ENCODE peak calls at places on chromosomes 2 and 18, in eight cellular contexts. H is PC-3, B is GM23248, T is hepatocyte, C is OCI-LY7, S is neural progenitor cell, F is GM23338, E is HCT116. Q is an unnamed sample. For H3K4me1, the result is how much of the 10 kb centered on the place peaks cover.

GRCh38 chr2:104332733-104333132 is 521.2 kb upstream of the POU3F3 start:
- DNase-seq in H (no peak), B (peak), T (peak), C (no peak), S (no peak), F (peak), E (no peak), Q (no peak)

GRCh38 chr2:242022550-242023290 is 153.2 kb downstream of the RTP5 start:
- DNase-seq in H (no peak), B (no peak), T (no peak), C (peak), S (no peak), F (no peak), E (no peak), Q (no peak)

GRCh38 chr2:120887844-120888243 is 152.2 kb downstream of the GLI2 start:
- DNase-seq in H (no peak), B (no peak), T (no peak), C (no peak), S (no peak), F (no peak), E (no peak), Q (no peak)

GRCh38 chr2:52000156-52000855 is 968.4 kb upstream of the NRXN1 start:
- DNase-seq in H (peak), B (peak), T (no peak), C (no peak), S (no peak), F (no peak), E (no peak), Q (no peak)

GRCh38 chr2:128469203-128469602 is 150.5 kb upstream of the HS6ST1 start:
- DNase-seq in H (peak), B (no peak), T (no peak), C (peak), S (no peak), F (no peak), E (peak), Q (no peak)

GRCh38 chr2:206084468-206084869 is 1.5 kb downstream of the INO80D start:
- DNase-seq in H (peak), B (peak), T (peak), C (peak), S (peak), F (peak), E (peak), Q (peak)

GRCh38 chr2:200181732-200182131 is 124.8 kb upstream of the SPATS2L start:
- DNase-seq in H (no peak), B (no peak), T (no peak), C (no peak), S (no peak), F (no peak), E (no peak), Q (no peak)

GRCh38 chr2:177314194-177314593 is 49.7 kb upstream of the NFE2L2 start:
- DNase-seq in H (peak), B (peak), T (no peak), C (no peak), S (no peak), F (no peak), E (no peak), Q (no peak)

GRCh38 chr2:106165064-106165463 is 29.0 kb downstream of the UXS1 start:
- DNase-seq in H (no peak), B (no peak), T (no peak), C (no peak), S (peak), F (peak), E (no peak), Q (no peak)

GRCh38 chr2:218895758-218896500 is 15.3 kb downstream of the WNT10A start:
- DNase-seq in H (peak), B (no peak), T (no peak), C (no peak), S (no peak), F (peak), E (no peak), Q (no peak)

GRCh38 chr2:226579519-226579918 is 220.1 kb downstream of the IRS1 start:
- DNase-seq in H (peak), B (no peak), T (no peak), C (no peak), S (no peak), F (no peak), E (no peak), Q (no peak)

GRCh38 chr18:2154278-2154677 is 417.0 kb downstream of the METTL4 start:
- DNase-seq in H (no peak), B (no peak), T (no peak), C (no peak), S (no peak), F (no peak), E (no peak), Q (no peak)

GRCh38 chr2:111965062-111965461 is 66.7 kb downstream of the MERTK start:
- DNase-seq in H (no peak), B (no peak), T (no peak), C (no peak), S (no peak), F (no peak), E (no peak), Q (no peak)

GRCh38 chr18:49016648-49017539 is 66.1 kb upstream of the SMAD7 start:
- DNase-seq in H (peak), B (peak), T (peak), C (no peak), S (peak), F (peak), E (peak), Q (no peak)

GRCh38 chr2:20349457-20350034 is 1.1 kb downstream of the PUM2 start:
- DNase-seq in H (peak), B (peak), T (no peak), C (peak), S (no peak), F (no peak), E (no peak), Q (peak)

GRCh38 chr2:223488814-223489213 is 113.3 kb downstream of the SCG2 start:
- DNase-seq in H (no peak), B (peak), T (peak), C (no peak), S (no peak), F (no peak), E (no peak), Q (no peak)

GRCh38 chr2:202377308-202377736 is 1.2 kb downstream of the BMPR2 start:
- DNase-seq in H (peak), B (peak), T (peak), C (peak), S (peak), F (peak), E (no peak), Q (no peak)

GRCh38 chr2:235026137-235026536 is 74.3 kb downstream of the SH3BP4 start:
- DNase-seq in H (peak), B (peak), T (peak), C (no peak), S (no peak), F (no peak), E (peak), Q (no peak)

GRCh38 chr18:4869101-4869500 is 328.0 kb downstream of the AKAIN1 start:
- DNase-seq in H (no peak), B (no peak), T (no peak), C (no peak), S (no peak), F (peak), E (no peak), Q (no peak)

GRCh38 chr2:97749611-97750010 is 36.2 kb downstream of the ZAP70 start:
- DNase-seq in H (no peak), B (no peak), T (no peak), C (no peak), S (no peak), F (peak), E (no peak), Q (no peak)

GRCh38 chr18:76496200-76496890 is 1.3 kb upstream of the ZNF516 start:
- DNase-seq in H (no peak), B (peak), T (peak), C (peak), S (peak), F (peak), E (no peak), Q (no peak)

GRCh38 chr18:57807336-57808117 is 4.4 kb upstream of the ATP8B1 start:
- DNase-seq in H (peak), B (peak), T (no peak), C (no peak), S (no peak), F (no peak), E (no peak), Q (no peak)

GRCh38 chr2:98781822-98782221 is 50.9 kb upstream of the MGAT4A start:
- DNase-seq in H (no peak), B (no peak), T (no peak), C (no peak), S (no peak), F (no peak), E (no peak), Q (no peak)

GRCh38 chr2:222835142-222835822 is 25.6 kb upstream of the ACSL3 start:
- DNase-seq in H (peak), B (peak), T (peak), C (no peak), S (no peak), F (no peak), E (no peak), Q (no peak)

GRCh38 chr2:220394433-220394832 is 767.0 kb downstream of the SLC4A3 start:
- DNase-seq in H (peak), B (peak), T (peak), C (no peak), S (no peak), F (no peak), E (no peak), Q (no peak)

GRCh38 chr2:1022178-1022577 is 71.5 kb downstream of the SNTG2 start:
- DNase-seq in H (no peak), B (no peak), T (no peak), C (no peak), S (peak), F (peak), E (no peak), Q (no peak)

GRCh38 chr2:211434773-211435172 is 878.4 kb downstream of the CPS1 start:
- DNase-seq in H (no peak), B (peak), T (no peak), C (no peak), S (no peak), F (no peak), E (no peak), Q (no peak)

GRCh38 chr2:112821142-112821541 is 15.4 kb downstream of the IL1B start:
- DNase-seq in H (no peak), B (no peak), T (no peak), C (no peak), S (no peak), F (no peak), E (no peak), Q (no peak)

GRCh38 chr18:79933765-79934164 is 17.7 kb downstream of the SLC66A2 start:
- DNase-seq in H (peak), B (no peak), T (peak), C (no peak), S (peak), F (peak), E (no peak), Q (no peak)

GRCh38 chr2:41540268-41540963 is 507.4 kb upstream of the PKDCC start:
- DNase-seq in H (no peak), B (no peak), T (no peak), C (no peak), S (no peak), F (no peak), E (no peak), Q (no peak)

GRCh38 chr2:190320696-190321095 is 1.1 kb upstream of the HIBCH start:
- DNase-seq in H (no peak), B (no peak), T (no peak), C (no peak), S (no peak), F (no peak), E (no peak), Q (no peak)

GRCh38 chr2:190319557-190320498 is at the start of gene HIBCH:
- DNase-seq in H (peak), B (peak), T (peak), C (peak), S (peak), F (peak), E (peak), Q (peak)

GRCh38 chr2:190315273-190315672 is 4.4 kb downstream of the HIBCH start:
- DNase-seq in H (no peak), B (no peak), T (no peak), C (no peak), S (no peak), F (no peak), E (no peak), Q (no peak)

GRCh38 chr2:190318931-190319556 is 582 bp downstream of the HIBCH start:
- DNase-seq in H (no peak), B (peak), T (no peak), C (peak), S (peak), F (peak), E (no peak), Q (peak)

DNA sequence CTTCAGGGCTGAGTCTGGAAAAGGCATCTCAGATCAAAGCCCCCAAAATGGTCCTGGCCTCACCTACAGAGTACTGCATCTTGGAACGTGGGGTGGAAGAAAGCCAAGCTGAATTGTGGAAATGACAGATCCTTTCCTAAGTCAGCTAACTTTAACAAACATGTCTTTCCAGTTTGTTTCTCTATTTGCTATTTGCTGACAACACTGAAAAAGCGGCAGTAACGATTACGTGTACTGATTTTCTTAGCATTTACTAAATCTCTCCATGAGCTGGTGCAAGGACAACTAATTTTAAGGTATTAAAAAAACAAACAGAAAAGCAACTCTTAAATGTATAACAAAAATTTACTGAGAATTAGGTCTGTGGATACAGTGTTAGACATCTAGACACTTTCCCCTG is 1.1 kb downstream of the HIBCH start:
- DNase-seq in H (peak), B (peak), T (no peak), C (no peak), S (no peak), F (no peak), E (no peak), Q (no peak)
- H3K4me2 ChIP-seq in H (peak), B (peak), T (peak), C (peak), S (peak), F (peak), E (peak), Q (peak)

DNA sequence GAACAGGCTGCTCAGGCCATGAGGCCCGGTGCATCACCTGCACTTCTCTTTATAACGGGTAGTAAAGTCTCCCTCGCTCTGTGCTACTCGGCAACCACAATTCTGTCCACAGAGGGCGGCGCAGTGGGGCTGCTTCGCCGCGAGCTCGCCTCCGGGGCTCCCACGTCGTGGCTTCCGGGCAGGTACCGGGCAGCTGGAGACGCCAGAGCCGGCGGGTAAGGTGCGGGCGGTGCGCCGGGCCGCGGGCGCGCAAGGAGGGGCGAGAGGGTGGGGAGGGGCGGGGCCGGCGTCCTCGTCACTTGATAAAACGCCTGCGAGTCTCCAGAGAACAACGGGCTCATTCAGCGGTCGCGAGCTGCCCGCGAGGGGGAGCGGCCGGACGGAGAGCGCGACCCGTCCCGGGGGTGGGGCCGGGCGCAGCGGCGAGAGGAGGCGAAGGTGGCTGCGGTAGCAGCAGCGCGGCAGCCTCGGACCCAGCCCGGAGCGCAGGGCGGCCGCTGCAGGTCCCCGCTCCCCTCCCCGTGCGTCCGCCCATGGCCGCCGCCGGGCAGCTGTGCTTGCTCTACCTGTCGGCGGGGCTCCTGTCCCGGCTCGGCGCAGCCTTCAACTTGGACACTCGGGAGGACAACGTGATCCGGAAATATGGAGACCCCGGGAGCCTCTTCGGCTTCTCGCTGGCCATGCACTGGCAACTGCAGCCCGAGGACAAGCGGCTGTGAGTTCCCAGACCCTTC is at the start of gene ITGA6:
- DNase-seq in H (peak), B (peak), T (peak), C (no peak), S (peak), F (peak), E (peak), Q (peak)
- H3K4me1 ChIP-seq in H (under half), B (under half), T (under half), C (under half), S (under half), F (half or more), E (under half), Q (under half)

DNA sequence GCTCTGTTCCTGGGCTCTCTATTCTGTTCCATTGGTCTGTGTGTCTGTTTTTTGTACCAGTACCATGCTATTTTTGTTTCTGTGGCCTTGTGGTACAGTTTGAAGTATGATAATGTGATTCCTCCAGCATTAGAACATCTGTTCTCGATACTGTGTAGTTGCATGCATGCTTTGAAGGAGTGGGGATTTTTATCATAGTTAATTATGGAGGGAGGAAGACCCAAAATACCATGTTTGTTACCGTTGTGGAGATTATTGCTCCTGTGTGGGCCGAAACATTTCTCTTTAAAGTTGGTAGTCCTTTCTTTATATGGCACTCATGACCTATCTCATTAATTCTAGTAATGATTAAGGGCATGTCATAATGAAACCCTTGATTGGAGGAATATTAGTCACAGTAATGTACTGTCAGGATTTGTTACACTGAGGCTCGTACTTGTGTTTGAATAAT is 87.6 kb downstream of the TTC27 start:
- DNase-seq in H (no peak), B (no peak), T (no peak), C (no peak), S (no peak), F (no peak), E (no peak), Q (no peak)
- TF ChIP-seq EZH2phosphoT487 in H (no peak), B (no peak), T (no peak), C (no peak), S (no peak), F (no peak), E (no peak), Q (no peak)

GRCh38 chr2:224757934-224758548 is 41.9 kb upstream of the CCDC195 start:
- DNase-seq in H (no peak), B (no peak), T (no peak), C (peak), S (no peak), F (no peak), E (no peak), Q (no peak)

GRCh38 chr2:224749136-224749535 is 33.0 kb upstream of the CCDC195 start:
- DNase-seq in H (peak), B (peak), T (no peak), C (no peak), S (peak), F (peak), E (no peak), Q (no peak)

GRCh38 chr2:224751996-224752698 is 36.0 kb upstream of the CCDC195 start:
- DNase-seq in H (no peak), B (no peak), T (no peak), C (peak), S (no peak), F (no peak), E (no peak), Q (no peak)

DNA sequence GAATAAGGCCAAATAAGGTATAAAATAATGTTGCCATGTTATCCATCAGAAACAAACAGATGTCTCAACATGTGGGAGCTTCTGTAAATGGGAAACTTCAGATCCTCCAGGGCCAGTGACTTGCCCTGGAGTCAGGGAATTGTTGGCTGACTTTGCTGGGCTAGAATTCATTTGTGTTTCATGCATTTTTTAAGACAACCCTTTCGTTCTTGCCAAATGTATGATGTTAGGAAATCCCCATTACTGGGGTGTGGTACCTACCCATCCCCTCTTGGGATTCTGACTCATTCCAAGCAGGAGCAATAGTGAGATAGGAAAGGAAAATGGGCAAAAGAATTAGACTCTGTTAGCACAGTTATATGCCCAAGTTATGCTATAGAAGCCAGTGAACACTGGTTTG is 38.0 kb upstream of the CCDC195 start:
- DNase-seq in H (no peak), B (peak), T (no peak), C (no peak), S (no peak), F (no peak), E (no peak), Q (no peak)
- H3K4me2 ChIP-seq in H (no peak), B (peak), T (no peak), C (no peak), S (no peak), F (no peak), E (no peak), Q (no peak)

GRCh38 chr2:62206024-62206423 is 10.1 kb downstream of the B3GNT2 start:
- DNase-seq in H (no peak), B (no peak), T (no peak), C (no peak), S (no peak), F (no peak), E (no peak), Q (no peak)

GRCh38 chr2:62204998-62205496 is 9.1 kb downstream of the B3GNT2 start:
- DNase-seq in H (no peak), B (no peak), T (no peak), C (no peak), S (no peak), F (no peak), E (no peak), Q (no peak)

GRCh38 chr2:62207480-62207879 is 11.6 kb downstream of the B3GNT2 start:
- DNase-seq in H (no peak), B (no peak), T (no peak), C (no peak), S (peak), F (no peak), E (no peak), Q (no peak)

GRCh38 chr2:62203459-62203858 is 7.5 kb downstream of the B3GNT2 start:
- DNase-seq in H (no peak), B (no peak), T (no peak), C (no peak), S (no peak), F (no peak), E (no peak), Q (no peak)

DNA sequence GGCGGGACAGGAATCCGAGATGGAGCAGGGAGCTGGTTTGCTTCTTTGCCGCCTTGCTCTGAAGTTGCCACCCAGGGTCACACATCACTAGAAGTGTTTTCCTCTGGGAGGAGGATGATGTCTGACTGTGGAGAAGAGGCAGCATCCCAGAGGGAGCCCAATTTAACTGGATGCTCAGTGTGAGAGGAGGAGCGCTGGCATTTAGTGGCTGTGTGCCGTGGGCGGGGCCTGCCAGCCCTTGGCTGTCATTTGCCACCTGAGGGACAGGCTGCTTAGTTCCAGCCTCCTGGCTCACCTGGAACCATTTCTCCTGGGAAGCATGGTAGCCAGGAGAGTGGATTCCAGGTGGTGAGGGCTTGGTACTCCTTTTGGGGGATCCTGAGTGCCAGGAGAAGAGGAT is 9.6 kb downstream of the B3GNT2 start:
- DNase-seq in H (no peak), B (no peak), T (no peak), C (no peak), S (no peak), F (peak), E (no peak), Q (no peak)
- H3K4me1 ChIP-seq in H (under half), B (under half), T (under half), C (under half), S (half or more), F (half or more), E (under half), Q (under half)

Q was measured in MM.1S.